ENCODE peak calls at places on chromosomes 16 and 17, in eight cellular contexts. H, G, I, N, B, L, C and U are unnamed samples.

GRCh38 chr16:79519448-79519847 is 81.1 kb downstream of the MAF start:
- DNase-seq in H (no peak), G (peak; percentile 76), I (no peak), N (no peak), B (peak; percentile 26), L (peak; percentile 68), C (no peak), U (no peak)

GRCh38 chr16:28985206-28985605 is 354 bp downstream of the LAT start:
- DNase-seq in H (no peak), G (no peak), I (no peak), N (no peak), B (no peak), L (no peak), C (no peak), U (no peak)

GRCh38 chr17:58960068-58960467 is 146.6 kb downstream of the TRIM37 start:
- DNase-seq in H (no peak), G (no peak), I (no peak), N (no peak), B (peak; percentile 20), L (no peak), C (no peak), U (no peak)

GRCh38 chr17:67098022-67098421 is 53.7 kb downstream of the CACNG1 start:
- DNase-seq in H (no peak), G (no peak), I (no peak), N (no peak), B (no peak), L (no peak), C (no peak), U (no peak)

GRCh38 chr16:10538583-10538982 is 41.8 kb downstream of the EMP2 start:
- DNase-seq in H (no peak), G (peak; percentile 17), I (no peak), N (no peak), B (no peak), L (no peak), C (no peak), U (no peak)

GRCh38 chr17:44069974-44070454 is 521 bp upstream of the G6PC3 start:
- DNase-seq in H (no peak), G (no peak), I (no peak), N (no peak), B (no peak), L (no peak), C (no peak), U (no peak)

GRCh38 chr16:23859713-23860269 is 24.0 kb downstream of the PRKCB start:
- DNase-seq in H (no peak), G (no peak), I (no peak), N (no peak), B (no peak), L (no peak), C (no peak), U (no peak)

GRCh38 chr17:1764274-1764673 is 2.4 kb downstream of the SERPINF1 start:
- DNase-seq in H (no peak), G (peak; percentile 86), I (peak; percentile 91), N (no peak), B (peak; percentile 84), L (peak; percentile 74), C (peak; percentile 82), U (peak; percentile 62)

GRCh38 chr16:74650966-74651567 is 15.6 kb downstream of the RFWD3 start:
- DNase-seq in H (no peak), G (no peak), I (no peak), N (peak; percentile 9), B (no peak), L (no peak), C (no peak), U (peak; percentile 17)

GRCh38 chr17:42277342-42277712 is 1.1 kb upstream of the STAT5B start:
- DNase-seq in H (no peak), G (no peak), I (no peak), N (peak; percentile 17), B (no peak), L (no peak), C (no peak), U (no peak)

GRCh38 chr17:29140051-29140582 is 40.1 kb downstream of the MYO18A start:
- DNase-seq in H (no peak), G (peak; percentile 97), I (peak; percentile 89), N (peak; percentile 86), B (peak; percentile 91), L (peak; percentile 93), C (peak; percentile 88), U (peak; percentile 72)

GRCh38 chr16:59164461-59164860 is 430.3 kb upstream of the GOT2 start:
- DNase-seq in H (no peak), G (no peak), I (no peak), N (peak; percentile 41), B (no peak), L (no peak), C (no peak), U (no peak)

GRCh38 chr16:84985079-84986065 is 26.0 kb downstream of the ZDHHC7 start:
- DNase-seq in H (no peak), G (no peak), I (no peak), N (no peak), B (no peak), L (no peak), C (no peak), U (no peak)

GRCh38 chr16:54312502-54312991 is 26.0 kb upstream of the IRX3 start:
- DNase-seq in H (no peak), G (no peak), I (no peak), N (no peak), B (no peak), L (no peak), C (no peak), U (no peak)

GRCh38 chr17:67241719-67242341 is 3.2 kb downstream of the HELZ start:
- DNase-seq in H (no peak), G (no peak), I (no peak), N (no peak), B (no peak), L (no peak), C (no peak), U (no peak)

GRCh38 chr17:44417553-44417952 is 28.1 kb upstream of the ITGA2B start:
- DNase-seq in H (peak; percentile 41), G (no peak), I (no peak), N (no peak), B (no peak), L (no peak), C (no peak), U (no peak)

GRCh38 chr17:320809-321385 is 31.7 kb downstream of the RPH3AL start:
- DNase-seq in H (no peak), G (peak; percentile 77), I (no peak), N (peak; percentile 84), B (no peak), L (peak; percentile 67), C (peak; percentile 26), U (no peak)

DNA sequence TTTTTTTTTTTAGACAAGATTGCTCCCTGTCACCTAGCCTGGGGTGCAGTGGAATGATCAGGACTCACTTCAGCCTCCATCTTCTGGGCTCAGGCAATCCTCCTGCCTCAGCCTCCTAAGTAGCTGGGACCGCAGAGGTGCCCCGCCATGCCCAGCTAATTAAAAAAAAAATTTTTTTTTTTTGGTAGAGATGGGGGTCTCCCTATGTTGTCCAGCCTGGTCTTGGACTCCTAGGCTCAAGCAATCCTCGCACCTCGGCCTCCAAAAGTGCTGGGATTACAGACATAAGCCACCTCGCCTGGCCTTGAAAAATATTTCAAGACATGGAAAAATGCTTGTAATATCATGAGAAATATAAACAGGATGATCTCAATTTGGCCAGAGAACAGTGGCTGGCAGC is 42.9 kb downstream of the HAPSTR1 start:
- DNase-seq in H (no peak), G (no peak), I (no peak), N (no peak), B (no peak), L (peak; percentile 10), C (no peak), U (no peak)
- H3K4me1 ChIP-seq in H (peaks cover 13% of the 10 kb centered on the region), G (no peaks in the 10 kb centered on the region), I (peaks cover 7% of the 10 kb centered on the region), N (no peaks in the 10 kb centered on the region), B (no peaks in the 10 kb centered on the region), L (peaks cover 3% of the 10 kb centered on the region), C (no peaks in the 10 kb centered on the region), U (no peaks in the 10 kb centered on the region)

GRCh38 chr17:7476474-7476873 is 3.0 kb downstream of the ZBTB4 start:
- DNase-seq in H (no peak), G (no peak), I (no peak), N (no peak), B (no peak), L (no peak), C (peak; percentile 2), U (no peak)
- H3K4me1 ChIP-seq in H (peaks cover 31% of the 10 kb centered on the region), G (no peaks in the 10 kb centered on the region), I (peaks cover 64% of the 10 kb centered on the region), N (peaks cover 15% of the 10 kb centered on the region), B (peaks cover 23% of the 10 kb centered on the region), L (peaks cover 43% of the 10 kb centered on the region), C (peaks cover 21% of the 10 kb centered on the region), U (no peaks in the 10 kb centered on the region)

DNA sequence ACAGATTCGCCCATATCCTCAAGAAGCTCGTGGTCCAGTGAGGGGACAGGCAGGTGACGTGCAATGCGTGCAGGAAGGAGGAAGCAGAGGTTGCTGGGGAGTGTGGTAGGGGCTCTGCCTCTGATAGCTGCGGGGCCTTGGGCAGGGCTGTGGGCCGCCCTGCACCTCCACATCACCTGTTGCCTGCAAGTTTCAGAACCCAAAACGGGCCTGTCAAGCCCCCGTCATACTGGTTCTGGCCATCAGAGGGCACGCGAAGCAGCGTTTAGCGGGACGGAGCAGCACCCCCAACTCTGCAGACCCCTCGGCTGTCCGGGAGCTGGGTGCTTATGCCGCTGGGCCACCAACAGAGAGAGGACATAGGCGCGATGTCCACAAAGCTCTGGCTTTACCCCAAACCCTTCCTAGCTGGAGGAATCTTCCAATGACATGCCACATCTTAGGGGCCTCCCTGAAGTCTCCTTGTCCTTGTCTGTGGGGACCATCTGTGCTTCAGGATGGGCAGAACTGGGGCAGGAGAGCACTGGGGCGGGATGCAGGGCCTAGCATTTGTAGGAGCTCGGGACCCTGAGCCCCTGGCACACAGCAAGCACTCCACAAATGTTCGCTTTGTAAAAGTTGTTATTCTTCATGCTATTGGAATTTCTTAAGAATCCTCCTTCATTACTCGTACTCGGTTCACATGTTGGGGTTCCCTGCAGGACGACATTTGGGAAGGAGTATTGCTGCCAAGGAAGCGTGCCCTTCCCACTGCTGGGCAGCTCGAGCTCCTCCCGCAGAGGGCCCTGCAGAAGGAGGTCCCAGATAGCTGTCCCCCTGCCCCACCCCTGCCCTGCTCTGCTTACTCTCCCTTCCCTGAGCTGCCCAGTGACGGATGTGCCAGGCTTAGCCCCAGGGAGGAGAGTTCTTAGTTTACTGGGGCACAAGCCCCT is 64.3 kb downstream of the CNGB1 start:
- DNase-seq in H (no peak), G (no peak), I (no peak), N (peak; percentile 62), B (peak; percentile 28), L (no peak), C (no peak), U (no peak)
- H3K4me1 ChIP-seq in H (no peaks in the 10 kb centered on the region), G (no peaks in the 10 kb centered on the region), I (no peaks in the 10 kb centered on the region), N (no peaks in the 10 kb centered on the region), B (no peaks in the 10 kb centered on the region), L (no peaks in the 10 kb centered on the region), C (no peaks in the 10 kb centered on the region), U (no peaks in the 10 kb centered on the region)

GRCh38 chr16:66537236-66537635 is 12.7 kb downstream of the TK2 start:
- DNase-seq in H (no peak), G (no peak), I (no peak), N (no peak), B (no peak), L (no peak), C (no peak), U (no peak)

GRCh38 chr16:66536525-66536924 is 13.4 kb downstream of the TK2 start:
- DNase-seq in H (no peak), G (no peak), I (no peak), N (no peak), B (no peak), L (no peak), C (no peak), U (no peak)

GRCh38 chr16:66538910-66539309 is 11.0 kb downstream of the TK2 start:
- DNase-seq in H (no peak), G (no peak), I (no peak), N (no peak), B (no peak), L (no peak), C (no peak), U (no peak)

GRCh38 chr16:66529475-66529874 is 20.4 kb downstream of the TK2 start:
- DNase-seq in H (no peak), G (peak; percentile 42), I (no peak), N (no peak), B (no peak), L (no peak), C (no peak), U (no peak)

GRCh38 chr16:66534376-66534799 is 15.5 kb downstream of the TK2 start:
- DNase-seq in H (no peak), G (peak; percentile 9), I (no peak), N (no peak), B (no peak), L (no peak), C (no peak), U (no peak)
- H3K4me1 ChIP-seq in H (no peaks in the 10 kb centered on the region), G (no peaks in the 10 kb centered on the region), I (peaks cover 10% of the 10 kb centered on the region), N (no peaks in the 10 kb centered on the region), B (no peaks in the 10 kb centered on the region), L (no peaks in the 10 kb centered on the region), C (peaks cover 6% of the 10 kb centered on the region), U (no peaks in the 10 kb centered on the region)